ENCODE peak calls at places on chromosomes 7 and 10, in four cellular contexts. Y is PC-3, J is cardiac muscle cell, D is foreskin keratinocyte. U is an unnamed sample. For H3K4me1, the result is how much of the 10 kb centered on the place peaks cover.

GRCh38 chr10:123044391-123044790 is 35.6 kb downstream of the ACADSB start:
- DNase-seq in J (peak), D (no peak), Y (peak), U (no peak)

GRCh38 chr10:31090894-31091607 is 59.4 kb upstream of the ZNF438 start:
- DNase-seq in D (peak), J (peak), Y (no peak), U (no peak)

GRCh38 chr10:21174670-21175495 is 277.8 kb upstream of the NEBL start:
- DNase-seq in Y (peak), J (no peak), D (peak), U (no peak)

GRCh38 chr10:101292194-101293006 is 61.6 kb upstream of the BTRC start:
- DNase-seq in Y (no peak), J (no peak), D (no peak), U (no peak)

GRCh38 chr7:90720970-90721768 is 125.0 kb downstream of the CDK14 start:
- DNase-seq in D (peak), J (peak), Y (no peak), U (no peak)

GRCh38 chr7:27180431-27181175 is 4.4 kb downstream of the HOXA11 start:
- DNase-seq in Y (no peak), D (no peak), J (no peak), U (no peak)

GRCh38 chr10:93106631-93107072 is 33.0 kb downstream of the CYP26A1 start:
- DNase-seq in J (peak), Y (no peak), D (no peak), U (no peak)

GRCh38 chr10:31770307-31770902 is 158.2 kb downstream of the ARHGAP12 start:
- DNase-seq in Y (peak), J (peak), D (no peak), U (no peak)

GRCh38 chr7:48035967-48036478 is 680 bp downstream of the C7orf57 start:
- DNase-seq in J (peak), D (peak), Y (peak), U (no peak)

GRCh38 chr7:47407821-47408674 is 173.9 kb downstream of the TNS3 start:
- DNase-seq in J (no peak), Y (no peak), D (no peak), U (no peak)

GRCh38 chr10:73413108-73413527 is 740 bp downstream of the ANXA7 start:
- DNase-seq in D (peak), Y (peak), J (no peak), U (no peak)

GRCh38 chr7:122100021-122100420 is 44.0 kb downstream of the AASS start:
- DNase-seq in D (peak), J (peak), Y (no peak), U (no peak)

GRCh38 chr10:48800283-48800675 is 115.6 kb downstream of the WDFY4 start:
- DNase-seq in Y (no peak), J (no peak), D (no peak), U (no peak)

GRCh38 chr7:98970031-98970615 is 91.8 kb downstream of the TRRAP start:
- DNase-seq in J (no peak), Y (no peak), D (no peak), U (no peak)

GRCh38 chr10:133475821-133476640 is 22.3 kb downstream of the SCART1 start:
- DNase-seq in J (no peak), Y (peak), D (no peak), U (no peak)

GRCh38 chr7:28581351-28581750 is 169.0 kb downstream of the CREB5 start:
- DNase-seq in D (peak), Y (no peak), J (no peak), U (no peak)

GRCh38 chr10:131743190-131744151 is 157.3 kb upstream of the PPP2R2D start:
- DNase-seq in J (no peak), Y (no peak), D (no peak), U (peak)

GRCh38 chr7:24820730-24821044 is 63.4 kb upstream of the GSDME start:
- DNase-seq in Y (peak), J (peak), D (no peak), U (no peak)

GRCh38 chr10:91271886-91272285 is 51.4 kb downstream of the PCGF5 start:
- DNase-seq in J (no peak), Y (no peak), D (no peak), U (no peak)

GRCh38 chr10:29141761-29142160 is 147.1 kb upstream of the LYZL1 start:
- DNase-seq in Y (peak), D (peak), J (peak), U (no peak)

GRCh38 chr10:93403152-93403551 is 79.0 kb downstream of the MYOF start:
- DNase-seq in Y (no peak), D (no peak), J (no peak), U (no peak)

GRCh38 chr7:17556247-17556646 is 257.8 kb downstream of the AHR start:
- DNase-seq in D (no peak), Y (no peak), J (no peak), U (no peak)

GRCh38 chr7:41010418-41010817 is 692.5 kb downstream of the INHBA start:
- DNase-seq in J (peak), Y (no peak), D (no peak), U (no peak)

GRCh38 chr7:68787586-68787985 is 810.7 kb upstream of the AUTS2 start:
- DNase-seq in J (no peak), D (no peak), Y (no peak), U (peak)

GRCh38 chr7:108066486-108066885 is 63.5 kb upstream of the LAMB1 start:
- DNase-seq in D (peak), J (no peak), Y (peak), U (no peak)

GRCh38 chr7:92159-92767 is 100.1 kb upstream of the FAM20C start:
- DNase-seq in Y (no peak), J (no peak), D (no peak), U (no peak)

GRCh38 chr7:26153246-26153822 is 1.3 kb downstream of the NFE2L3 start:
- DNase-seq in Y (peak), J (no peak), D (no peak), U (peak)

GRCh38 chr10:119282446-119282845 is 75.1 kb downstream of the GRK5 start:
- DNase-seq in D (no peak), Y (no peak), J (no peak), U (no peak)

GRCh38 chr7:7114575-7115291 is 67.6 kb upstream of the C1GALT1 start:
- DNase-seq in J (no peak), Y (peak), D (no peak), U (no peak)

GRCh38 chr7:80876894-80877414 is 41.9 kb downstream of the SEMA3C start:
- DNase-seq in J (peak), D (no peak), Y (peak), U (no peak)

GRCh38 chr7:155576416-155576815 is 30.1 kb upstream of the CNPY1 start:
- DNase-seq in J (no peak), D (no peak), Y (no peak), U (no peak)

GRCh38 chr7:8408871-8409270 is 24.5 kb upstream of the NXPH1 start:
- DNase-seq in J (no peak), D (no peak), Y (no peak), U (no peak)

GRCh38 chr10:2111936-2112335 is 374.6 kb upstream of the ADARB2 start:
- DNase-seq in J (no peak), Y (peak), D (peak), U (peak)

GRCh38 chr7:27810186-27810585 is 70.2 kb downstream of the TAX1BP1 start:
- DNase-seq in D (no peak), Y (no peak), J (no peak), U (no peak)

GRCh38 chr10:113539789-113540188 is 13.1 kb upstream of the HABP2 start:
- DNase-seq in Y (peak), D (peak), J (peak), U (no peak)

GRCh38 chr7:119465798-119466305 is 807.1 kb upstream of the KCND2 start:
- DNase-seq in Y (no peak), D (no peak), J (no peak), U (no peak)

GRCh38 chr7:158774916-158775315 is 54.4 kb downstream of the ESYT2 start:
- DNase-seq in Y (no peak), J (peak), D (no peak), U (no peak)

GRCh38 chr7:158771213-158771817 is 58.0 kb downstream of the ESYT2 start:
- DNase-seq in D (no peak), J (no peak), Y (no peak), U (no peak)

GRCh38 chr7:158776474-158776873 is 52.8 kb downstream of the ESYT2 start:
- DNase-seq in Y (no peak), J (no peak), D (no peak), U (no peak)

GRCh38 chr7:158777793-158778192 is 51.5 kb downstream of the ESYT2 start:
- DNase-seq in D (no peak), J (no peak), Y (no peak), U (no peak)

GRCh38 chr7:158772916-158773315 is 56.4 kb downstream of the ESYT2 start:
- DNase-seq in D (no peak), Y (no peak), J (no peak), U (no peak)
- H3K4me1 ChIP-seq in D (under half), Y (under half), J (under half), U (under half)

GRCh38 chr7:121002755-121003114 is 14.2 kb downstream of the CPED1 start:
- DNase-seq in Y (peak), D (no peak), J (no peak), U (no peak)
- H3K4me1 ChIP-seq in Y (under half), D (under half), J (under half), U (under half)

DNA sequence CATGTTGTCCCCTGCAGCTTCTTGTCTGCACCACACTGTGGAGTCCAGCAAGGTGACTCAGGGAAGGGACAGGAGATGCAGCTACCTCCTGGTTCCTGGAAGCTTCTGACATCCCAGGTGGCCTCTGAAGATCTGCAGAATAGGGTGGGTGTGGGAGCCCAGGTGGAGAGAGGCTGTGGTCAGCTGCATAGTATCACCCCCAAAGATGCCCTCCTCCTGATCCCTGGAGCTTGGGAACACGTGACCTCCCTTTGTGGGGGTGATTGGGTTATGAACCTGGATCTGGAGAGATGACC is 25.4 kb downstream of the CALML3 start:
- DNase-seq in Y (no peak), J (no peak), D (no peak), U (no peak)
- H3K4me1 ChIP-seq in Y (half or more), J (under half), D (under half), U (under half)

GRCh38 chr7:156843157-156843556 is 49.8 kb downstream of the LMBR1 start:
- DNase-seq in J (no peak), D (no peak), Y (no peak), U (no peak)
- H3K4me1 ChIP-seq in J (under half), D (under half), Y (under half), U (under half)

GRCh38 chr7:137987968-137988367 is 13.9 kb downstream of the CREB3L2 start:
- DNase-seq in Y (no peak), J (no peak), D (no peak), U (no peak)
- H3K4me1 ChIP-seq in Y (under half), J (under half), D (under half), U (under half)

DNA sequence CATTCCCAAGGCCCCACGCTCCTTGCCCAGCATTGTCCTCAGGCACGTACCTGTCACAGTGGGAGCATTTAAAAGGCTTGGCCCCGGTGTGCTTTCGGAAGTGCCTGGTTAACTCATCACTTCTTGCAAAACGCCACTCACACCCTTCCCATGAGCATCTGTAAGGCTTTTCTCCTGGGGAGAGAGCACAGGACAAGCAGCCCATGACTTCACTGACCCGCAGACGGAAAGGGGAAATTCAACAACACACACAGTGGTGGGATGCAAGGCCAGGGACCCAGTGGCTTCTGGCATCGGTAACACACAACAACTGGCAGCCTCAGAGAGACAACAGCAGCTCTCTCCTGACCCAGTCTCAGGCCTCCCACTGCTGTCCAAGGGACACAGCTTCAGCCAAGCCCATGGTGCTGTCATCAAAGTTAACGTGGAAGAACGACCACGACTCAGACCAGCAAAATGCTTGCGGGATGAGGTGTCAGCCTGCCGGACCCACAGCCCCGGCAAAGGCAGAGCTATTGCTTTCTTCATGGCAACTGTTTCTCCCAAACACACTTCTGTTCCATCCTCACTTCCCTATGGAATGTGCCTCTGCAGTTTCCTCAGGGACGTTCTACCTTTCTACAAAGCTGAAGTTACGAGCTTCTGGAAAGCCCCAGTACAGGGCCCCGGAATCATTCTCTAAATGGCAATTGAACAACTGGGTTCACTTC is 4.8 kb downstream of the KLF6 start:
- DNase-seq in Y (peak), D (peak), J (peak), U (no peak)
- H3K4me1 ChIP-seq in Y (half or more), D (under half), J (under half), U (under half)